ENCODE peak calls at places on chromosomes 6 and 20, in six cellular contexts. F, G, H, S, J and C are unnamed samples. For H3K4me1, the result is how much of the 10 kb centered on the place peaks cover.

GRCh38 chr6:30754631-30755030 is 10.3 kb upstream of the IER3 start:
- DNase-seq in F (no peak), H (no peak), G (no peak), J (no peak), S (no peak), C (no peak)

GRCh38 chr6:17431581-17431980 is 38.2 kb downstream of the CAP2 start:
- DNase-seq in G (no peak), H (no peak), F (no peak), S (peak), J (no peak), C (no peak)

GRCh38 chr6:45377555-45378323 is at the start of gene SUPT3H:
- DNase-seq in H (peak), S (peak), J (peak), G (peak), F (peak), C (peak)

GRCh38 chr20:59525500-59526241 is 78.7 kb upstream of the PHACTR3 start:
- DNase-seq in F (peak), H (peak), S (peak), J (peak), G (peak), C (peak)

GRCh38 chr20:44279228-44279627 is 31.8 kb downstream of the FITM2 start:
- DNase-seq in J (peak), F (no peak), H (peak), S (no peak), G (no peak), C (no peak)

GRCh38 chr20:19889011-19889953 is 127.9 kb upstream of the NAA20 start:
- DNase-seq in H (no peak), J (peak), S (peak), F (peak), G (peak), C (peak)

GRCh38 chr6:157317129-157317814 is 6.0 kb downstream of the TMEM242 start:
- DNase-seq in J (peak), S (no peak), G (peak), F (no peak), H (no peak), C (peak)

GRCh38 chr6:39610229-39610628 is 115.0 kb downstream of the KIF6 start:
- DNase-seq in H (no peak), F (no peak), G (no peak), S (peak), J (no peak), C (no peak)

GRCh38 chr6:43274916-43275597 is 23.0 kb upstream of the SLC22A7 start:
- DNase-seq in S (peak), F (peak), H (no peak), J (no peak), G (no peak), C (no peak)

GRCh38 chr6:79782775-79783174 is 151.6 kb downstream of the SH3BGRL2 start:
- DNase-seq in S (no peak), J (no peak), G (no peak), H (no peak), F (no peak), C (no peak)

GRCh38 chr6:79789843-79790242 is 157.5 kb downstream of the ELOVL4 start:
- DNase-seq in G (no peak), H (no peak), S (no peak), F (no peak), J (no peak), C (no peak)

GRCh38 chr6:79781916-79782315 is 150.8 kb downstream of the SH3BGRL2 start:
- DNase-seq in F (no peak), H (no peak), J (no peak), S (no peak), G (no peak), C (no peak)

GRCh38 chr6:79778794-79779193 is 147.7 kb downstream of the SH3BGRL2 start:
- DNase-seq in J (no peak), F (no peak), G (no peak), S (no peak), H (no peak), C (no peak)

GRCh38 chr6:79784013-79784753 is 153.1 kb downstream of the SH3BGRL2 start:
- DNase-seq in J (no peak), S (no peak), F (no peak), H (no peak), G (no peak), C (no peak)
- H3K27ac ChIP-seq in J (no peak), S (no peak), F (no peak), H (no peak), G (no peak), C (no peak)

DNA sequence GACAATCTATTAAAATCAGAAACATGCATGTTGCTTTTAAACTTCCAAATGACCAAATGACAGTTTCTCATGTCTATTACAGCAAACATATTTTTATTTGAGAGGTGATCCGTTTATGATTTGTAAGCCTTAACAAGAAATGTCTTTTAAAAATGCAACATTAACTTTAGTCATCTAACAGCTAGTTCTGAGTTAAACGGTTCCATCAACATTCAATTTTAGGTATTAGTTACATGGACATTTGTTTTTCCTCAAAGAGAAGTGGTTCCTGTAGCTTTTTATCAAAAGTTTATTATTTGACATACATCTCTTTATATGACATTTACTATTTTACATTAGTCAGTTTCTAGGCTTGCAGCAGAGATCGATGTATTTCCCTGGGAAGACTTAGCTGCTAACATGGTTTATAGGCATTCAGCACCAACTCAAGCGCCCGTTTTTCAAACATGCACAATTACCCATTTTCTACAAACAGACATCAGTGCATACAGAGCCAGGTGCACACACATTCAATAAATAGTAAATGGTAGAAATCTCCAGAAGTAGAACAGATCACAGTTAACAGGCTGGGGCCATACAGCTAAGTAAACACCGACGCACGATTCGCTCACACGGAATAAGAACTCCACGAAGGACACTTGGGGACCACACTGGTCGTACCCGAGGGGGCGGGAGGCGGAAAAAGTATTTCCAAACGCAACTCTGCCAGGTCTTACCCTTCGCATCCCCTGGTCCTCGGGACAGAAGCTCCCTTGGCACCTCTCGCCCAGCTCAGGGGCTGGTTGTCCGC is 865 bp downstream of the CNR1 start:
- DNase-seq in H (no peak), J (no peak), F (no peak), S (no peak), G (no peak), C (no peak)
- H3K4me3 ChIP-seq in H (peak), J (peak), F (peak), S (peak), G (peak), C (peak)

GRCh38 chr6:127107916-127108315 is 10.6 kb upstream of the RSPO3 start:
- DNase-seq in J (no peak), G (no peak), F (no peak), S (no peak), H (no peak), C (no peak)

GRCh38 chr6:127114214-127114613 is 4.3 kb upstream of the RSPO3 start:
- DNase-seq in G (no peak), S (no peak), F (no peak), H (no peak), J (no peak), C (no peak)

GRCh38 chr6:127110712-127111111 is 7.8 kb upstream of the RSPO3 start:
- DNase-seq in H (no peak), S (no peak), J (no peak), F (no peak), G (no peak), C (no peak)

GRCh38 chr6:127115032-127115661 is 3.3 kb upstream of the RSPO3 start:
- DNase-seq in S (no peak), H (no peak), J (no peak), G (no peak), F (no peak), C (no peak)

GRCh38 chr6:127111526-127111925 is 6.9 kb upstream of the RSPO3 start:
- DNase-seq in F (no peak), J (no peak), G (no peak), S (no peak), H (no peak), C (no peak)
- H3K4me1 ChIP-seq in F (under half), J (under half), G (under half), S (under half), H (under half), C (under half)

GRCh38 chr6:100167585-100167984 is 173.6 kb upstream of the MCHR2 start:
- DNase-seq in F (no peak), G (no peak), H (no peak), S (peak), J (no peak), C (no peak)
- H3K27ac ChIP-seq in F (no peak), G (no peak), H (no peak), S (no peak), J (no peak), C (no peak)

GRCh38 chr20:64116016-64116415 is 8.7 kb upstream of the NPBWR2 start:
- DNase-seq in G (no peak), J (no peak), S (peak), F (peak), H (peak), C (no peak)

GRCh38 chr20:64116541-64117423 is 9.4 kb upstream of the NPBWR2 start:
- DNase-seq in F (peak), G (no peak), S (peak), J (peak), H (peak), C (no peak)

GRCh38 chr20:64119301-64119680 is 11.9 kb upstream of the NPBWR2 start:
- DNase-seq in H (peak), G (no peak), S (no peak), F (no peak), J (peak), C (peak)

GRCh38 chr20:64121586-64121985 is 14.2 kb upstream of the NPBWR2 start:
- DNase-seq in H (peak), S (no peak), J (no peak), G (no peak), F (no peak), C (peak)

DNA sequence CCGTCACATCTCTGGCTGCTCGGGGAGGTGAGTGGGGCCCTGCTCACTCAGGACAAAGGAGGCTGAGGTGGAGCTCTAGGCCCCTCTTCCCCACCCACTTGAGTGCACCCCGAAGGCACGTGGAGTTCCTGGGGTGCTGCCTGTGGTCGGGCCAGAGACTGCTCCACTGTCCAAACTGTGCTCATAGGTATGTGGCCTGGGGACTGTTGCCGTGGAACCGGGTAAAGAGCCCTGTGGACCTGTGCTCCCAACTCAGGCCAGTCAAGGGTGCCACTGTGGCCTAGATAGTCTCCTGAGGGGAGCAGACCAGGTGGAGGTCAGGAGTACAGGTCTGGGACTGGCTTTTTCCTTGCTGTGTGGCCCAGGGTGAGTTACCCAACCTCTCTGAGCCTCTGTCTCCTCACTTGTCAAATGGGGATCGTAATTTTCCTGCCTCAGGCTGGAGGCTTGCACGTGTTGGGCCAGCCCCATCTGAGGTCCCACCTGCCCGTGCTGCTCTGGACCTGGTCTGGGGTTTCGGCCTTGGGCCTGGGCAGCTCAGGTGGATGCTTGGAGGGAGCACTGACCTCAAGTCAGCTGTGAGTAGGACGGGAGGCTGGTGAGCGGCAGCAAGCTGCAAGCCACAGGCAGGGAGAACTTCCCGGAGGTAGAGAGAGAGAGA is 12.4 kb upstream of the NPBWR2 start:
- DNase-seq in F (peak), J (peak), S (no peak), G (no peak), H (peak), C (no peak)
- H3K4me3 ChIP-seq in F (no peak), J (no peak), S (peak), G (peak), H (no peak), C (no peak)